ENCODE peak calls at places on chromosomes 7 and 10, in five cellular contexts. F is ascending aorta; O is occipital lobe; T is stimulated activated CD4-positive, alpha-beta T cell treated with anti-CD3 and anti-CD28 coated beads, Interleukin-1b, Interleukin-23, amount 100 ng/mL, for 4 hours; X is HFFc6. N is an unnamed sample.

GRCh38 chr7:11373546-11374142 is 400.0 kb downstream of the PHF14 start:
- DNase-seq in F (no peak), O (no peak), T (no peak), X (no peak), N (peak)

GRCh38 chr10:23452010-23452655 is 13.3 kb downstream of the OTUD1 start:
- DNase-seq in O (no peak), T (no peak), F (no peak), X (no peak), N (no peak)

GRCh38 chr10:88111294-88111693 is 247.9 kb downstream of the PTEN start:
- DNase-seq in O (no peak), X (no peak), T (no peak), F (no peak), N (no peak)

GRCh38 chr10:34295142-34295548 is 520.0 kb downstream of the PARD3 start:
- DNase-seq in F (no peak), O (no peak), T (no peak), X (no peak), N (no peak)

GRCh38 chr10:71998840-71999194 is 34.6 kb downstream of the CHST3 start:
- DNase-seq in T (no peak), X (peak), F (peak), O (no peak), N (no peak)

GRCh38 chr7:111113263-111114017 is 22.5 kb downstream of the LRRN3 start:
- DNase-seq in T (no peak), F (no peak), O (no peak), X (peak), N (no peak)

GRCh38 chr10:45001382-45002148 is 842 bp downstream of the ZNF22 start:
- DNase-seq in F (peak), T (peak), X (peak), O (peak), N (peak)

GRCh38 chr7:46131916-46132795 is 211.1 kb upstream of the IGFBP3 start:
- DNase-seq in T (no peak), O (no peak), X (no peak), F (no peak), N (no peak)

GRCh38 chr10:20743142-20743541 is 154.0 kb downstream of the NEBL start:
- DNase-seq in O (no peak), F (no peak), X (no peak), T (no peak), N (no peak)

GRCh38 chr7:73519867-73520672 is 2.0 kb downstream of the BAZ1B start:
- DNase-seq in F (no peak), O (no peak), T (no peak), X (no peak), N (no peak)

GRCh38 chr7:54839538-54840213 is 80.7 kb upstream of the SEC61G start:
- DNase-seq in T (no peak), O (no peak), F (peak), X (peak), N (no peak)

GRCh38 chr7:126079581-126079980 is 1150.0 kb upstream of the POT1 start:
- DNase-seq in F (no peak), O (no peak), T (no peak), X (no peak), N (no peak)

GRCh38 chr7:106314875-106315274 is 30.1 kb upstream of the NAMPT start:
- DNase-seq in O (no peak), X (no peak), F (no peak), T (no peak), N (no peak)

GRCh38 chr10:9147475-9147874 is 1093.0 kb downstream of the GATA3 start:
- DNase-seq in O (no peak), F (no peak), T (no peak), X (no peak), N (no peak)

GRCh38 chr7:43362652-43363428 is 220.1 kb upstream of the STK17A start:
- DNase-seq in T (no peak), O (no peak), F (no peak), X (peak), N (peak)

GRCh38 chr7:155198901-155199845 is 98.5 kb upstream of the INSIG1 start:
- DNase-seq in T (no peak), O (no peak), X (peak), F (peak), N (no peak)

GRCh38 chr10:73060738-73061635 is 35.7 kb downstream of the P4HA1 start:
- DNase-seq in O (no peak), X (peak), T (no peak), F (no peak), N (peak)

GRCh38 chr7:1571261-1571650 is 1.4 kb upstream of the PSMG3 start:
- DNase-seq in F (no peak), O (no peak), X (no peak), T (no peak), N (no peak)

GRCh38 chr10:15528478-15529239 is 157.6 kb upstream of the FAM171A1 start:
- DNase-seq in T (no peak), X (no peak), O (no peak), F (no peak), N (no peak)

GRCh38 chr10:130434446-130435385 is 298.5 kb downstream of the GLRX3 start:
- DNase-seq in F (no peak), X (no peak), T (no peak), O (no peak), N (no peak)

GRCh38 chr10:126119591-126119990 is 223.2 kb downstream of the FANK1 start:
- DNase-seq in X (peak), O (no peak), F (no peak), T (no peak), N (no peak)

GRCh38 chr7:158406817-158407216 is 180.8 kb downstream of the PTPRN2 start:
- DNase-seq in F (no peak), T (no peak), O (no peak), X (no peak), N (no peak)